ENCODE peak calls at places on chromosomes 7 and 10, in nine cellular contexts. One of them, this sample, is unnamed. For H3K9me3, the result is how much of the 10 kb centered on the place peaks cover.

GRCh38 chr7:374706-375490 is 84.9 kb downstream of the FOXL3 start:
- DNase-seq in right lobe of liver: peak
- DNase-seq in hepatocyte: no peak
- DNase-seq in tibial artery: no peak
- DNase-seq in mucosa of descending colon: peak
- DNase-seq in CD4-positive, alpha-beta T cell: no peak
- DNase-seq in heart right ventricle: no peak
- DNase-seq in endodermal cell: peak
- DNase-seq in gastrocnemius medialis: no peak
- DNase-seq in this sample: no peak

GRCh38 chr7:15314922-15315321 is 246.9 kb downstream of the AGMO start:
- DNase-seq in right lobe of liver: no peak
- DNase-seq in hepatocyte: no peak
- DNase-seq in tibial artery: no peak
- DNase-seq in mucosa of descending colon: no peak
- DNase-seq in CD4-positive, alpha-beta T cell: no peak
- DNase-seq in heart right ventricle: no peak
- DNase-seq in endodermal cell: no peak
- DNase-seq in gastrocnemius medialis: no peak
- DNase-seq in this sample: no peak

GRCh38 chr10:72564596-72564995 is 61.3 kb downstream of the MICU1 start:
- DNase-seq in right lobe of liver: no peak
- DNase-seq in hepatocyte: no peak
- DNase-seq in tibial artery: no peak
- DNase-seq in mucosa of descending colon: no peak
- DNase-seq in CD4-positive, alpha-beta T cell: no peak
- DNase-seq in heart right ventricle: no peak
- DNase-seq in endodermal cell: no peak
- DNase-seq in gastrocnemius medialis: no peak
- DNase-seq in this sample: no peak

GRCh38 chr10:3502606-3503005 is 282.4 kb downstream of the KLF6 start:
- DNase-seq in right lobe of liver: no peak
- DNase-seq in hepatocyte: no peak
- DNase-seq in tibial artery: no peak
- DNase-seq in mucosa of descending colon: no peak
- DNase-seq in CD4-positive, alpha-beta T cell: no peak
- DNase-seq in heart right ventricle: no peak
- DNase-seq in endodermal cell: no peak
- DNase-seq in gastrocnemius medialis: no peak
- DNase-seq in this sample: no peak

GRCh38 chr10:13420532-13421307 is 72.6 kb upstream of the SEPHS1 start:
- DNase-seq in right lobe of liver: no peak
- DNase-seq in hepatocyte: no peak
- DNase-seq in tibial artery: no peak
- DNase-seq in mucosa of descending colon: no peak
- DNase-seq in CD4-positive, alpha-beta T cell: no peak
- DNase-seq in heart right ventricle: no peak
- DNase-seq in endodermal cell: no peak
- DNase-seq in gastrocnemius medialis: no peak
- DNase-seq in this sample: no peak

GRCh38 chr7:108415821-108416536 is 40.3 kb downstream of the NRCAM start:
- DNase-seq in right lobe of liver: no peak
- DNase-seq in hepatocyte: no peak
- DNase-seq in tibial artery: no peak
- DNase-seq in mucosa of descending colon: no peak
- DNase-seq in CD4-positive, alpha-beta T cell: no peak
- DNase-seq in heart right ventricle: no peak
- DNase-seq in endodermal cell: no peak
- DNase-seq in gastrocnemius medialis: no peak
- DNase-seq in this sample: no peak

GRCh38 chr7:30469303-30469702 is 9.3 kb downstream of the NOD1 start:
- DNase-seq in right lobe of liver: no peak
- DNase-seq in hepatocyte: peak
- DNase-seq in tibial artery: peak
- DNase-seq in mucosa of descending colon: peak
- DNase-seq in CD4-positive, alpha-beta T cell: no peak
- DNase-seq in heart right ventricle: peak
- DNase-seq in endodermal cell: peak
- DNase-seq in gastrocnemius medialis: no peak
- DNase-seq in this sample: no peak

GRCh38 chr7:132318338-132319318 is 257.6 kb downstream of the PLXNA4 start:
- DNase-seq in right lobe of liver: peak
- DNase-seq in hepatocyte: peak
- DNase-seq in tibial artery: peak
- DNase-seq in mucosa of descending colon: peak
- DNase-seq in CD4-positive, alpha-beta T cell: peak
- DNase-seq in heart right ventricle: peak
- DNase-seq in endodermal cell: peak
- DNase-seq in gastrocnemius medialis: peak
- DNase-seq in this sample: no peak

GRCh38 chr10:29636178-29636577 is 1.4 kb upstream of the SVIL start:
- DNase-seq in right lobe of liver: no peak
- DNase-seq in hepatocyte: no peak
- DNase-seq in tibial artery: no peak
- DNase-seq in mucosa of descending colon: no peak
- DNase-seq in CD4-positive, alpha-beta T cell: no peak
- DNase-seq in heart right ventricle: no peak
- DNase-seq in endodermal cell: no peak
- DNase-seq in gastrocnemius medialis: no peak
- DNase-seq in this sample: no peak

GRCh38 chr7:155266440-155266839 is 31.2 kb upstream of the INSIG1 start:
- DNase-seq in right lobe of liver: peak
- DNase-seq in hepatocyte: no peak
- DNase-seq in tibial artery: no peak
- DNase-seq in mucosa of descending colon: no peak
- DNase-seq in CD4-positive, alpha-beta T cell: no peak
- DNase-seq in heart right ventricle: no peak
- DNase-seq in endodermal cell: no peak
- DNase-seq in gastrocnemius medialis: no peak
- DNase-seq in this sample: no peak

GRCh38 chr10:61992683-61993629 is 91.5 kb downstream of the ARID5B start:
- DNase-seq in right lobe of liver: no peak
- DNase-seq in hepatocyte: peak
- DNase-seq in tibial artery: peak
- DNase-seq in mucosa of descending colon: no peak
- DNase-seq in CD4-positive, alpha-beta T cell: peak
- DNase-seq in heart right ventricle: no peak
- DNase-seq in endodermal cell: no peak
- DNase-seq in gastrocnemius medialis: peak
- DNase-seq in this sample: no peak

GRCh38 chr7:22604246-22604645 is 104.3 kb upstream of the STEAP1B start:
- DNase-seq in right lobe of liver: no peak
- DNase-seq in hepatocyte: no peak
- DNase-seq in tibial artery: no peak
- DNase-seq in mucosa of descending colon: no peak
- DNase-seq in CD4-positive, alpha-beta T cell: no peak
- DNase-seq in heart right ventricle: no peak
- DNase-seq in endodermal cell: no peak
- DNase-seq in gastrocnemius medialis: no peak
- DNase-seq in this sample: no peak

GRCh38 chr10:70647086-70647485 is 25.2 kb upstream of the ADAMTS14 start:
- DNase-seq in right lobe of liver: no peak
- DNase-seq in hepatocyte: no peak
- DNase-seq in tibial artery: no peak
- DNase-seq in mucosa of descending colon: no peak
- DNase-seq in CD4-positive, alpha-beta T cell: no peak
- DNase-seq in heart right ventricle: no peak
- DNase-seq in endodermal cell: no peak
- DNase-seq in gastrocnemius medialis: no peak
- DNase-seq in this sample: no peak
- TF ChIP-seq CTCF in right lobe of liver: no peak
- TF ChIP-seq CTCF in hepatocyte: no peak
- TF ChIP-seq CTCF in tibial artery: no peak
- TF ChIP-seq CTCF in mucosa of descending colon: no peak
- TF ChIP-seq CTCF in CD4-positive, alpha-beta T cell: no peak
- TF ChIP-seq CTCF in heart right ventricle: no peak
- TF ChIP-seq CTCF in endodermal cell: no peak
- TF ChIP-seq CTCF in gastrocnemius medialis: no peak
- TF ChIP-seq CTCF in this sample: no peak

GRCh38 chr10:130767116-130767730 is 544.3 kb downstream of the TCERG1L start:
- DNase-seq in right lobe of liver: no peak
- DNase-seq in hepatocyte: no peak
- DNase-seq in tibial artery: no peak
- DNase-seq in mucosa of descending colon: no peak
- DNase-seq in CD4-positive, alpha-beta T cell: no peak
- DNase-seq in heart right ventricle: no peak
- DNase-seq in endodermal cell: no peak
- DNase-seq in gastrocnemius medialis: no peak
- DNase-seq in this sample: no peak
- H3K9me3 ChIP-seq in right lobe of liver: under half
- H3K9me3 ChIP-seq in hepatocyte: under half
- H3K9me3 ChIP-seq in tibial artery: under half
- H3K9me3 ChIP-seq in mucosa of descending colon: under half
- H3K9me3 ChIP-seq in CD4-positive, alpha-beta T cell: under half
- H3K9me3 ChIP-seq in heart right ventricle: under half
- H3K9me3 ChIP-seq in endodermal cell: under half
- H3K9me3 ChIP-seq in gastrocnemius medialis: under half
- H3K9me3 ChIP-seq in this sample: under half

GRCh38 chr10:71547841-71548493 is 151.2 kb downstream of the CDH23 start:
- DNase-seq in right lobe of liver: no peak
- DNase-seq in hepatocyte: peak
- DNase-seq in tibial artery: peak
- DNase-seq in mucosa of descending colon: no peak
- DNase-seq in CD4-positive, alpha-beta T cell: no peak
- DNase-seq in heart right ventricle: peak
- DNase-seq in endodermal cell: no peak
- DNase-seq in gastrocnemius medialis: no peak
- DNase-seq in this sample: no peak

GRCh38 chr10:71545001-71545400 is 148.3 kb downstream of the CDH23 start:
- DNase-seq in right lobe of liver: no peak
- DNase-seq in hepatocyte: no peak
- DNase-seq in tibial artery: no peak
- DNase-seq in mucosa of descending colon: no peak
- DNase-seq in CD4-positive, alpha-beta T cell: no peak
- DNase-seq in heart right ventricle: no peak
- DNase-seq in endodermal cell: no peak
- DNase-seq in gastrocnemius medialis: no peak
- DNase-seq in this sample: no peak

GRCh38 chr10:71546220-71546619 is 149.5 kb downstream of the CDH23 start:
- DNase-seq in right lobe of liver: no peak
- DNase-seq in hepatocyte: no peak
- DNase-seq in tibial artery: no peak
- DNase-seq in mucosa of descending colon: no peak
- DNase-seq in CD4-positive, alpha-beta T cell: no peak
- DNase-seq in heart right ventricle: no peak
- DNase-seq in endodermal cell: no peak
- DNase-seq in gastrocnemius medialis: no peak
- DNase-seq in this sample: no peak

GRCh38 chr10:71547290-71547689 is 150.6 kb downstream of the CDH23 start:
- DNase-seq in right lobe of liver: no peak
- DNase-seq in hepatocyte: no peak
- DNase-seq in tibial artery: no peak
- DNase-seq in mucosa of descending colon: no peak
- DNase-seq in CD4-positive, alpha-beta T cell: no peak
- DNase-seq in heart right ventricle: no peak
- DNase-seq in endodermal cell: no peak
- DNase-seq in gastrocnemius medialis: no peak
- DNase-seq in this sample: no peak

GRCh38 chr10:71548494-71548846 is 151.8 kb downstream of the CDH23 start:
- DNase-seq in right lobe of liver: no peak
- DNase-seq in hepatocyte: peak
- DNase-seq in tibial artery: no peak
- DNase-seq in mucosa of descending colon: no peak
- DNase-seq in CD4-positive, alpha-beta T cell: no peak
- DNase-seq in heart right ventricle: no peak
- DNase-seq in endodermal cell: peak
- DNase-seq in gastrocnemius medialis: no peak
- DNase-seq in this sample: no peak
- TF ChIP-seq CTCF in right lobe of liver: no peak
- TF ChIP-seq CTCF in hepatocyte: peak
- TF ChIP-seq CTCF in tibial artery: no peak
- TF ChIP-seq CTCF in mucosa of descending colon: no peak
- TF ChIP-seq CTCF in CD4-positive, alpha-beta T cell: no peak
- TF ChIP-seq CTCF in heart right ventricle: no peak
- TF ChIP-seq CTCF in endodermal cell: peak
- TF ChIP-seq CTCF in gastrocnemius medialis: no peak
- TF ChIP-seq CTCF in this sample: no peak

GRCh38 chr7:64999165-65000004 is 7.1 kb downstream of the ERV3-1 start:
- DNase-seq in right lobe of liver: no peak
- DNase-seq in hepatocyte: peak
- DNase-seq in tibial artery: peak
- DNase-seq in mucosa of descending colon: no peak
- DNase-seq in CD4-positive, alpha-beta T cell: no peak
- DNase-seq in heart right ventricle: no peak
- DNase-seq in endodermal cell: no peak
- DNase-seq in gastrocnemius medialis: peak
- DNase-seq in this sample: no peak
- H3K9me3 ChIP-seq in right lobe of liver: under half
- H3K9me3 ChIP-seq in hepatocyte: under half
- H3K9me3 ChIP-seq in tibial artery: under half
- H3K9me3 ChIP-seq in mucosa of descending colon: under half
- H3K9me3 ChIP-seq in CD4-positive, alpha-beta T cell: half or more
- H3K9me3 ChIP-seq in heart right ventricle: under half
- H3K9me3 ChIP-seq in endodermal cell: half or more
- H3K9me3 ChIP-seq in gastrocnemius medialis: under half
- H3K9me3 ChIP-seq in this sample: under half

GRCh38 chr7:135352285-135352684 is 118.6 kb downstream of the STRA8 start:
- DNase-seq in right lobe of liver: no peak
- DNase-seq in hepatocyte: no peak
- DNase-seq in tibial artery: no peak
- DNase-seq in mucosa of descending colon: no peak
- DNase-seq in CD4-positive, alpha-beta T cell: no peak
- DNase-seq in heart right ventricle: no peak
- DNase-seq in endodermal cell: no peak
- DNase-seq in gastrocnemius medialis: no peak
- DNase-seq in this sample: no peak
- TF ChIP-seq CTCF in right lobe of liver: no peak
- TF ChIP-seq CTCF in hepatocyte: no peak
- TF ChIP-seq CTCF in tibial artery: no peak
- TF ChIP-seq CTCF in mucosa of descending colon: no peak
- TF ChIP-seq CTCF in CD4-positive, alpha-beta T cell: no peak
- TF ChIP-seq CTCF in heart right ventricle: no peak
- TF ChIP-seq CTCF in endodermal cell: no peak
- TF ChIP-seq CTCF in gastrocnemius medialis: no peak
- TF ChIP-seq CTCF in this sample: no peak

GRCh38 chr7:157609516-157609915 is 272.7 kb downstream of the DNAJB6 start:
- DNase-seq in right lobe of liver: no peak
- DNase-seq in hepatocyte: no peak
- DNase-seq in tibial artery: no peak
- DNase-seq in mucosa of descending colon: no peak
- DNase-seq in CD4-positive, alpha-beta T cell: no peak
- DNase-seq in heart right ventricle: no peak
- DNase-seq in endodermal cell: no peak
- DNase-seq in gastrocnemius medialis: no peak
- DNase-seq in this sample: no peak
- H3K9me3 ChIP-seq in right lobe of liver: under half
- H3K9me3 ChIP-seq in hepatocyte: under half
- H3K9me3 ChIP-seq in tibial artery: under half
- H3K9me3 ChIP-seq in mucosa of descending colon: under half
- H3K9me3 ChIP-seq in CD4-positive, alpha-beta T cell: under half
- H3K9me3 ChIP-seq in heart right ventricle: under half
- H3K9me3 ChIP-seq in endodermal cell: under half
- H3K9me3 ChIP-seq in gastrocnemius medialis: under half
- H3K9me3 ChIP-seq in this sample: under half

This sample was measured in esophagus squamous epithelium.